ENCODE peak calls at places on chromosomes 6 and 20, in six cellular contexts. G, D, Z, E, F and L are unnamed samples. For H3K4me1, the result is how much of the 10 kb centered on the place peaks cover.

GRCh38 chr6:139568956-139569538 is 194.6 kb upstream of the CITED2 start:
- DNase-seq in E (no peak), F (no peak), D (no peak), G (no peak), Z (no peak), L (no peak)

GRCh38 chr6:20092071-20092566 is 120.2 kb downstream of the MBOAT1 start:
- DNase-seq in G (no peak), F (no peak), D (peak), E (peak), Z (no peak), L (no peak)

GRCh38 chr6:88730602-88731001 is 232.8 kb downstream of the RNGTT start:
- DNase-seq in E (no peak), Z (no peak), F (no peak), G (no peak), D (no peak), L (no peak)

GRCh38 chr20:54219751-54220426 is 12.0 kb downstream of the PFDN4 start:
- DNase-seq in G (no peak), D (no peak), F (no peak), E (peak), Z (no peak), L (no peak)

GRCh38 chr6:41040911-41041536 is 1.2 kb upstream of the TSPO2 start:
- DNase-seq in F (no peak), E (no peak), G (no peak), Z (no peak), D (peak), L (no peak)

GRCh38 chr6:121951918-121952379 is 447.5 kb upstream of the HSF2 start:
- DNase-seq in D (no peak), E (no peak), Z (no peak), F (no peak), G (no peak), L (no peak)

GRCh38 chr20:61437280-61438206 is 185.5 kb downstream of the CDH4 start:
- DNase-seq in E (no peak), G (no peak), Z (no peak), D (no peak), F (no peak), L (no peak)

GRCh38 chr6:40139447-40139846 is 205.2 kb upstream of the MOCS1 start:
- DNase-seq in F (no peak), G (no peak), E (no peak), D (no peak), Z (no peak), L (no peak)

GRCh38 chr20:9185511-9185910 is 116.6 kb downstream of the PLCB4 start:
- DNase-seq in F (no peak), G (no peak), D (no peak), E (no peak), Z (no peak), L (no peak)

GRCh38 chr20:41141153-41141815 is 3.9 kb downstream of the PLCG1 start:
- DNase-seq in D (peak), E (no peak), F (peak), G (peak), Z (no peak), L (peak)

GRCh38 chr6:111938710-111939109 is 65.5 kb upstream of the FYN start:
- DNase-seq in E (no peak), Z (no peak), G (no peak), F (no peak), D (no peak), L (no peak)

GRCh38 chr6:157246048-157246630 is 77.2 kb downstream of the TMEM242 start:
- DNase-seq in Z (no peak), E (no peak), G (peak), D (no peak), F (peak), L (no peak)

GRCh38 chr6:149459761-149460160 is 25.1 kb downstream of the ZC3H12D start:
- DNase-seq in F (no peak), D (no peak), Z (no peak), G (no peak), E (no peak), L (no peak)

GRCh38 chr6:2806664-2807063 is 35.0 kb downstream of the SERPINB1 start:
- DNase-seq in Z (no peak), G (no peak), F (no peak), E (no peak), D (no peak), L (no peak)

GRCh38 chr6:21128601-21129000 is 464.9 kb upstream of the SOX4 start:
- DNase-seq in F (no peak), G (no peak), E (no peak), Z (no peak), D (no peak), L (no peak)

GRCh38 chr6:135566311-135567068 is 69.0 kb upstream of the AHI1 start:
- DNase-seq in D (no peak), G (no peak), F (no peak), E (no peak), Z (no peak), L (no peak)

GRCh38 chr6:79077680-79078056 is 386 bp downstream of the PHIP start:
- DNase-seq in F (no peak), D (peak), Z (peak), G (peak), E (no peak), L (peak)

GRCh38 chr6:98777762-98778161 is 56.6 kb upstream of the POU3F2 start:
- DNase-seq in D (no peak), G (no peak), F (no peak), E (no peak), Z (no peak), L (no peak)

GRCh38 chr6:83815631-83816030 is 37.5 kb upstream of the RIPPLY2 start:
- DNase-seq in E (no peak), Z (no peak), G (no peak), F (no peak), D (no peak), L (no peak)

GRCh38 chr6:110317189-110317588 is 41.0 kb downstream of the METTL24 start:
- DNase-seq in G (no peak), F (no peak), Z (no peak), D (no peak), E (no peak), L (no peak)

GRCh38 chr6:89047473-89047872 is 33.1 kb upstream of the PNRC1 start:
- DNase-seq in G (no peak), D (no peak), Z (no peak), F (no peak), E (no peak), L (no peak)

GRCh38 chr6:168408504-168409136 is 32.4 kb upstream of the SMOC2 start:
- DNase-seq in F (no peak), E (no peak), G (no peak), Z (no peak), D (no peak), L (no peak)

GRCh38 chr20:6959900-6960312 is 192.4 kb downstream of the BMP2 start:
- DNase-seq in D (no peak), E (no peak), F (no peak), Z (no peak), G (no peak), L (no peak)

GRCh38 chr6:101401792-101402617 is 8.5 kb downstream of the GRIK2 start:
- DNase-seq in D (no peak), G (no peak), Z (no peak), F (no peak), E (no peak), L (no peak)

GRCh38 chr6:75689576-75689975 is 59.5 kb upstream of the MYO6 start:
- DNase-seq in G (no peak), Z (no peak), F (no peak), E (no peak), D (no peak), L (no peak)

GRCh38 chr6:87473419-87473903 is 687 bp downstream of the SLC35A1 start:
- DNase-seq in E (no peak), Z (no peak), F (peak), G (no peak), D (no peak), L (no peak)

GRCh38 chr6:53322188-53323029 is 26.3 kb downstream of the ELOVL5 start:
- DNase-seq in F (no peak), D (no peak), E (no peak), Z (no peak), G (no peak), L (no peak)

GRCh38 chr6:105164418-105164817 is 15.4 kb downstream of the POPDC3 start:
- DNase-seq in F (no peak), Z (no peak), E (no peak), G (no peak), D (no peak), L (no peak)

GRCh38 chr6:110323004-110323657 is 35.0 kb downstream of the METTL24 start:
- DNase-seq in D (no peak), G (no peak), F (no peak), Z (no peak), E (no peak), L (no peak)

GRCh38 chr6:5190467-5190866 is 70.3 kb downstream of the LYRM4 start:
- DNase-seq in G (no peak), E (no peak), F (no peak), Z (no peak), D (no peak), L (no peak)

GRCh38 chr6:84137989-84138575 is 89.4 kb downstream of the CEP162 start:
- DNase-seq in D (no peak), F (no peak), Z (no peak), G (no peak), E (no peak), L (no peak)

GRCh38 chr20:13286600-13286999 is 65.5 kb downstream of the ISM1 start:
- DNase-seq in Z (peak), D (no peak), F (no peak), E (no peak), G (no peak), L (peak)

GRCh38 chr6:45930419-45931059 is 85.1 kb downstream of the CLIC5 start:
- DNase-seq in Z (no peak), D (peak), F (peak), G (no peak), E (peak), L (peak)

GRCh38 chr20:33689973-33690372 is 3.8 kb upstream of the E2F1 start:
- DNase-seq in Z (no peak), F (peak), E (no peak), D (peak), G (no peak), L (no peak)

GRCh38 chr6:10692965-10693538 is 1.4 kb downstream of the C6orf52 start:
- DNase-seq in G (no peak), Z (no peak), E (no peak), D (no peak), F (no peak), L (no peak)

GRCh38 chr6:10696655-10697054 is 1.9 kb downstream of the PAK1IP1 start:
- DNase-seq in E (no peak), F (no peak), G (no peak), Z (no peak), D (no peak), L (no peak)

GRCh38 chr6:10690651-10691445 is 3.6 kb downstream of the C6orf52 start:
- DNase-seq in G (no peak), F (no peak), E (no peak), D (no peak), Z (no peak), L (no peak)

GRCh38 chr6:10695086-10695657 is 400 bp downstream of the PAK1IP1 start:
- DNase-seq in E (no peak), F (no peak), G (no peak), D (no peak), Z (no peak), L (no peak)

DNA sequence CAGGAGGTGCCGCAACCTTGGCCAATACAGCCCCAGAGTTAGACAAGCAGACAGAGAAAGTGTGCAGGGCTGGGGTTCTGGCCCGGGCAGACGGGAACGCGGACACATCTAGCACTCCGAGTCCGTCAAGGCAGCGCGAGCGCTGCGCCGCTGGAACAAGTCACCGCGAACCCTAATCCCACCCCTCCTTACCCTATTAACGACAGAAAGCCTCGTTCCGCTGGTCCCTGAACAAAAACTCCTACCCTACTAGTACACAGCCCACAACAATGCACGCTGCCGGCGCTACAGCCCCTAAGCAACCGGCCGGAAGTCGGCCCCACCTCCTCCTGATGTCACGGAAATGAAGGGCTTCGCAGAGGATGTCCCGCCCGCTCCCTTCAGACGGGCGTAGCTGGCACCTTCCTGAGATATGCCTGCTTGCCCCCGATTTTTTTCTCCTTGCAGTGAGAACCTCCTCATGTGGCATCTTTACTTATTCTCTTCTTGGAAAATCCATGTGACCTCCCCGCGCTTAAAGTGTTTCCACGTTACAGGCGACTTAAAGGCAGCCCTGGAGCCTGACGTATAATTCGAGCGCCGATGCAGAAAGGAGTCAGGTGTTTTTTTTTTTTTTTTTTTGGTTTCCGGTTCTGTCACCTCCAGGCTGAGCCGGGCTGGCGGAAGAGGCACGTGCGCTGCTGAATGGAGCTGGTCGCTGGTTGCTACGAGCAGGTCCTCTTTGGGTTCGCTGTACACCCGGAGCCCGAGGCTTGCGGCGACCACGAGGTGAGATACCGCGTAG is at the start of the genes C6orf52 and PAK1IP1:
- DNase-seq in G (peak), Z (peak), D (peak), E (peak), F (peak), L (peak)
- TF ChIP-seq POLR2A in G (peak), Z (peak), D (peak), E (peak), F (peak), L (peak)

DNA sequence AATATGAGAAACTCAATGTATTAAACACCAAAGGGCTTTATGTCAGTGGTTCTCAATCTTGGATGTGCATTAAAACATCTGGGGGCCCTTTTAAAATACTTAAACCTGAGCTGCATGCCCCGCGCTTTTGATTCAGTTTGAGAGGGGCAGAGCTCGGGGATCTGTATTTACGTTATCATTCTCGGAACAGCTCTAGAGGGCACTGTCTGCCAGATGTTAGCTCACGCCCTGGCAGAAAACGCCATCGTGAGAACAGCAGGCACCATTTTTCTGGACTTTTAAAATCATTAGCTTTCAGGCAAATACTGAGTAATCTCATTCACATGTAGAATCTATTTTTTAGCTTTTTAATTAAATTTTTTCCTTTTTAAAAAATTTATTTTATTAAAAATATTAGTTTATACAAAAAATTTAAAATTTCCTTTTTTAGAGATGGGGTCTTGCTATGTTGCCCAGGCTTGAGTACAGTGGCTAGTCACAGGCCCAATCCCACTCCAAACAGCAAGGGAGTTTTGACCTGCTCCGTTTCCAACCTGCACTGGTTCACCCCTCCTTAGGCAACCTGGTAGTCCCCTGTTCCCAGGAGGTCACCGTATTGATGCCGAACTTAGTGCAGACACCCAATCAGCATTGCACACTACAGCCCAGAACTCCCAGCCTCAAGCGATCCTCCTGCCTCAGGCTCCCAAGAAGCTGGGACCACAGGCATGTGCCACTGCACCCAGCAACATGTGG is 30.0 kb upstream of the ZNF133 start:
- DNase-seq in Z (no peak), E (no peak), G (no peak), F (no peak), D (no peak), L (no peak)
- H3K27ac ChIP-seq in Z (no peak), E (no peak), G (no peak), F (no peak), D (no peak), L (no peak)

DNA sequence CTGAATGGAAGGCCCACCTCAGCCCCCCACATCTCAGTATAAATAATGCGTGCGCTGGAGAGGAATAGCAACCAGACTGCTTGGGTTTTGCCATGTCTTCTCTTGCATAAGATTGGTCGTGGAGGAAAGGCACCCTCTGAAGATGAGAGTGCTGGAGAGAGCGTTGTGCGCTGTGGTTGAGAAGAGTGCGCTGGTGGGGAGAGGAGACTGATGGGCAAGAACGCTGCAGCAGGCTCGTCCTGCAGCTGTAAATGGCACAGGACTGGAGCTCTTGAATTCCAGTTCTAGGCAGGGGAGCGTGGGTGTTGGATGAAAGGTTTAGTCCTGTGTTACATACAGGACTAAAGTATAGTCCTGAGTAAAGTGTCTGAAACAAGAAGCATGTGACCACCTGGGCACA is 51.5 kb downstream of the RPRD1B start:
- DNase-seq in F (no peak), Z (no peak), D (no peak), G (no peak), E (no peak), L (no peak)
- H3K4me1 ChIP-seq in F (under half), Z (under half), D (under half), G (under half), E (under half), L (under half)

DNA sequence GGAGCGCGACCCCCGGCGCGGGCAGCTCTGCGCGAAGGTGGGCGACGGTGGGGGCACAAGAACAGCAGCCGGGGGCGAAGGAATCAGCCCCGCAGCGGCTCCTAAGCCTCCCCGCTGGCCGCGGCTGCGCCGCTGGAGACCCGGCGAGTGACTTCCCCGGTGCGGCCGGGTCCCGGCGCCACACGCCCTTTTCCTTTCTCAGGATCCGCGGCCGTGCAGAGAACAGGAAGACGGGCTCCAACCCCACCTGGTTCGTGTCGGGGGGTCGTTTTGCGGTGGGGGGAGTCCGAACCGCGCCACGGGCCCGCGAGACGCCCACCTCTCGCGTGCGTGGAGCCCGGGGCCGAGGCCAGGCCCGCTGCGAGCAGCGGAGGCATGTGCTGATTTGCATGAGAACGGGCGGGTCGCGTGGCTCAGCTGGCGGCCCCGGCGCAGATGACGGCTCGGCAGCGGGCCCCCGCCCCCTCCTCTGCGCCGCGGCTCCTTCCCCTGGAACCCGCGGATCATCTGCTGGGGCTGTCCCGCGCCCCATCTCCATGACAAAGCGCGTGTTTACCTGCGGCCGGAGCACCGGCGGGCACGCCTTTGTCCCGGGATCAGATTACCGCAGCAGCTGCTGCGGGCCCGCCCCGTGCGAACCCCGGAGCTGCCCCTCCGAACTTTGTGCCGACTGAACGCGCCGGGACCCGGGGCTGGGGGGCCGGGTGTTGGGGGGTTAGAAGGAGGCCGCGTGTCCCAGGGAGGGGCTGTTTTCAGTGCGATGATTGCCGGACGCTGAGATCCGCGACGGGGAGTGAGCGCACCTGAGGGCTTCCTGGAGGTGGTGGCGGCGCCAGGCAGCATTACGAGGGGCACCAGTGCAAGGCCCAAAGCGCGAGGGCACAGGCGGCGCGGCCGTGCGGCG is 4.9 kb upstream of the DLL1 start:
- DNase-seq in Z (no peak), F (no peak), G (no peak), E (no peak), D (peak), L (no peak)
- TF ChIP-seq POLR2A in Z (no peak), F (no peak), G (no peak), E (no peak), D (no peak), L (no peak)

GRCh38 chr20:38302721-38303120 is 1.2 kb upstream of the BPI start:
- DNase-seq in D (peak), E (no peak), G (peak), F (no peak), Z (no peak), L (no peak)

GRCh38 chr20:38301283-38301682 is 2.7 kb upstream of the BPI start:
- DNase-seq in D (no peak), G (no peak), Z (no peak), E (no peak), F (no peak), L (no peak)

GRCh38 chr20:38298768-38299288 is 5.1 kb upstream of the BPI start:
- DNase-seq in Z (peak), D (no peak), F (peak), G (peak), E (no peak), L (peak)

GRCh38 chr20:38299963-38300362 is 4.0 kb upstream of the BPI start:
- DNase-seq in D (no peak), E (no peak), F (no peak), G (no peak), Z (peak), L (peak)

DNA sequence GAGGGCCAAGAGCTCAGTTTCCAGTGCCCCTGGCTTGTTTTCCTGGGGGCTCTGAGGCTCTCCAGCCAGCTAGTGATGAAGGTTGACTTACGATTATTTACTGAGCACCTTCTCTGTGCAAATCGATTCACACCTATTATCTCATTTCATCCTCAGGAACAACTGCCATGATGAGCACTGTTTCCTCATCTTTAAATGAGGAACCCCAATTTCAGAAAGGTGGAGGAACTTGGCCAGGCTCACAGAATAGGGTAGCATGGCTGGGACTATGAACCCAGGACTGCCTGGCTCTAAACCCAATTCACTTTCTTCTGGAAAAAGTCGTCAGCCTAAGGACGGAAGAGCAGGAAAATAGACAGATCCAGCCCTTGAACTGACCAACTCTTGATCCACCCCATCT is 3.5 kb upstream of the BPI start:
- DNase-seq in E (no peak), D (no peak), Z (no peak), F (no peak), G (no peak), L (no peak)
- H3K27ac ChIP-seq in E (no peak), D (no peak), Z (peak), F (peak), G (no peak), L (no peak)

GRCh38 chr6:43282060-43282459 is 16.0 kb upstream of the SLC22A7 start:
- DNase-seq in Z (no peak), F (no peak), E (no peak), D (no peak), G (no peak), L (no peak)
- H3K4me1 ChIP-seq in Z (under half), F (under half), E (under half), D (under half), G (under half), L (under half)

GRCh38 chr20:10376271-10377075 is 57.5 kb downstream of the MKKS start:
- DNase-seq in E (no peak), F (no peak), G (no peak), Z (no peak), D (no peak), L (no peak)
- TF ChIP-seq POLR2A in E (no peak), F (no peak), G (no peak), Z (no peak), D (no peak), L (no peak)